ENCODE peak calls at places on chromosomes 4 and X, in four cellular contexts. One of them, this sample, is unnamed.

GRCh38 chr4:153115322-153116100 is 88.7 kb upstream of the TRIM2 start:
- DNase-seq in Peyer's patch: peak; percentile 68
- DNase-seq in SJSA1: peak; percentile 58
- DNase-seq in aorta: peak; percentile 81
- DNase-seq in this sample: no peak

GRCh38 chrX:36434521-36434920 is 515.0 kb downstream of the CFAP47 start:
- DNase-seq in Peyer's patch: no peak
- DNase-seq in SJSA1: no peak
- DNase-seq in aorta: no peak
- DNase-seq in this sample: no peak

GRCh38 chr4:153058668-153059060 is 122.5 kb downstream of the FHDC1 start:
- DNase-seq in Peyer's patch: no peak
- DNase-seq in SJSA1: no peak
- DNase-seq in aorta: no peak
- DNase-seq in this sample: no peak

GRCh38 chrX:71660562-71661416 is 6.6 kb upstream of the LOC101059915 start:
- DNase-seq in Peyer's patch: no peak
- DNase-seq in SJSA1: no peak
- DNase-seq in aorta: no peak
- DNase-seq in this sample: no peak

GRCh38 chrX:9942086-9942485 is 25.1 kb upstream of the CLDN34 start:
- DNase-seq in Peyer's patch: peak; percentile 22
- DNase-seq in SJSA1: peak; percentile 58
- DNase-seq in aorta: no peak
- DNase-seq in this sample: no peak

GRCh38 chr4:53647547-53647946 is 56.3 kb upstream of the LNX1 start:
- DNase-seq in Peyer's patch: no peak
- DNase-seq in SJSA1: no peak
- DNase-seq in aorta: no peak
- DNase-seq in this sample: no peak

GRCh38 chrX:2451456-2452316 is 49.1 kb downstream of the DHRSX start:
- DNase-seq in Peyer's patch: no peak
- DNase-seq in SJSA1: peak; percentile 52
- DNase-seq in aorta: no peak
- DNase-seq in this sample: no peak

GRCh38 chr4:142549248-142549647 is 296.9 kb downstream of the INPP4B start:
- DNase-seq in Peyer's patch: no peak
- DNase-seq in SJSA1: no peak
- DNase-seq in aorta: no peak
- DNase-seq in this sample: no peak

GRCh38 chrX:147602297-147602696 is 309.4 kb upstream of the FMR1 start:
- DNase-seq in Peyer's patch: no peak
- DNase-seq in SJSA1: no peak
- DNase-seq in aorta: no peak
- DNase-seq in this sample: no peak

GRCh38 chr4:106238819-106239420 is 77.1 kb downstream of the TBCK start:
- DNase-seq in Peyer's patch: no peak
- DNase-seq in SJSA1: no peak
- DNase-seq in aorta: no peak
- DNase-seq in this sample: no peak

GRCh38 chr4:138158746-138159297 is 83.3 kb downstream of the SLC7A11 start:
- DNase-seq in Peyer's patch: no peak
- DNase-seq in SJSA1: peak; percentile 38
- DNase-seq in aorta: no peak
- DNase-seq in this sample: no peak

GRCh38 chr4:155666701-155667537 is at the start of gene GUCY1A1:
- DNase-seq in Peyer's patch: no peak
- DNase-seq in SJSA1: no peak
- DNase-seq in aorta: peak; percentile 81
- DNase-seq in this sample: peak; percentile 42

GRCh38 chrX:16869393-16870094 is 618 bp downstream of the RBBP7 start:
- DNase-seq in Peyer's patch: peak; percentile 40
- DNase-seq in SJSA1: peak; percentile 42
- DNase-seq in aorta: no peak
- DNase-seq in this sample: peak; percentile 20

GRCh38 chrX:104972737-104973136 is 247.8 kb downstream of the TEX13A start:
- DNase-seq in Peyer's patch: no peak
- DNase-seq in SJSA1: no peak
- DNase-seq in aorta: no peak
- DNase-seq in this sample: no peak

GRCh38 chr4:112645541-112646329 is 8.8 kb downstream of the LARP7 start:
- DNase-seq in Peyer's patch: no peak
- DNase-seq in SJSA1: no peak
- DNase-seq in aorta: no peak
- DNase-seq in this sample: no peak

GRCh38 chrX:7201481-7201880 is 53.5 kb upstream of the PUDP start:
- DNase-seq in Peyer's patch: no peak
- DNase-seq in SJSA1: no peak
- DNase-seq in aorta: no peak
- DNase-seq in this sample: no peak

GRCh38 chr4:138003248-138003647 is 238.9 kb downstream of the SLC7A11 start:
- DNase-seq in Peyer's patch: no peak
- DNase-seq in SJSA1: no peak
- DNase-seq in aorta: no peak
- DNase-seq in this sample: no peak

GRCh38 chrX:83169683-83170082 is 338.4 kb upstream of the POU3F4 start:
- DNase-seq in Peyer's patch: no peak
- DNase-seq in SJSA1: no peak
- DNase-seq in aorta: no peak
- DNase-seq in this sample: no peak

GRCh38 chr4:78247541-78248285 is 190.6 kb downstream of the FRAS1 start:
- DNase-seq in Peyer's patch: no peak
- DNase-seq in SJSA1: no peak
- DNase-seq in aorta: no peak
- DNase-seq in this sample: no peak

GRCh38 chr4:129092636-129093172 is 635 bp downstream of the SCLT1 start:
- DNase-seq in Peyer's patch: no peak
- DNase-seq in SJSA1: no peak
- DNase-seq in aorta: no peak
- DNase-seq in this sample: no peak

GRCh38 chrX:103584606-103585005 is 709 bp upstream of the TCEAL4 start:
- DNase-seq in Peyer's patch: no peak
- DNase-seq in SJSA1: no peak
- DNase-seq in aorta: no peak
- DNase-seq in this sample: no peak

GRCh38 chr4:123676550-123677229 is 280.1 kb downstream of the SPRY1 start:
- DNase-seq in Peyer's patch: no peak
- DNase-seq in SJSA1: no peak
- DNase-seq in aorta: no peak
- DNase-seq in this sample: no peak

GRCh38 chr4:81538712-81539432 is 67.2 kb upstream of the RASGEF1B start:
- DNase-seq in Peyer's patch: no peak
- DNase-seq in SJSA1: no peak
- DNase-seq in aorta: no peak
- DNase-seq in this sample: no peak

GRCh38 chr4:70722199-70722791 is 531 bp downstream of the RUFY3 start:
- DNase-seq in Peyer's patch: no peak
- DNase-seq in SJSA1: no peak
- DNase-seq in aorta: no peak
- DNase-seq in this sample: no peak

GRCh38 chrX:17743913-17744312 is 6.6 kb downstream of the SCML1 start:
- DNase-seq in Peyer's patch: no peak
- DNase-seq in SJSA1: no peak
- DNase-seq in aorta: no peak
- DNase-seq in this sample: no peak

GRCh38 chrX:23822397-23822796 is 39.4 kb downstream of the SAT1 start:
- DNase-seq in Peyer's patch: no peak
- DNase-seq in SJSA1: no peak
- DNase-seq in aorta: no peak
- DNase-seq in this sample: no peak

GRCh38 chrX:24464836-24465523 is at the start of gene PDK3:
- DNase-seq in Peyer's patch: peak; percentile 86
- DNase-seq in SJSA1: peak; percentile 68
- DNase-seq in aorta: peak; percentile 95
- DNase-seq in this sample: peak; percentile 94

GRCh38 chr4:182212211-182212761 is 30.9 kb upstream of the TENM3 start:
- DNase-seq in Peyer's patch: no peak
- DNase-seq in SJSA1: no peak
- DNase-seq in aorta: no peak
- DNase-seq in this sample: no peak

GRCh38 chrX:11352296-11352741 is 59.1 kb downstream of the AMELX start:
- DNase-seq in Peyer's patch: no peak
- DNase-seq in SJSA1: no peak
- DNase-seq in aorta: no peak
- DNase-seq in this sample: no peak

GRCh38 chr4:70802923-70803605 is 36.6 kb downstream of the GRSF1 start:
- DNase-seq in Peyer's patch: no peak
- DNase-seq in SJSA1: no peak
- DNase-seq in aorta: no peak
- DNase-seq in this sample: no peak

GRCh38 chr4:189840356-189840755 is 100.3 kb upstream of the FRG1 start:
- DNase-seq in Peyer's patch: no peak
- DNase-seq in SJSA1: no peak
- DNase-seq in aorta: no peak
- DNase-seq in this sample: no peak

GRCh38 chr4:169014581-169014980 is 4.5 kb upstream of the CBR4 start:
- DNase-seq in Peyer's patch: no peak
- DNase-seq in SJSA1: no peak
- DNase-seq in aorta: no peak
- DNase-seq in this sample: no peak

GRCh38 chr4:53113433-53114215 is 251.5 kb downstream of the RASL11B start:
- DNase-seq in Peyer's patch: no peak
- DNase-seq in SJSA1: no peak
- DNase-seq in aorta: no peak
- DNase-seq in this sample: no peak

GRCh38 chr4:176758731-176759130 is 34.0 kb downstream of the VEGFC start:
- DNase-seq in Peyer's patch: no peak
- DNase-seq in SJSA1: no peak
- DNase-seq in aorta: no peak
- DNase-seq in this sample: no peak

GRCh38 chrX:94493405-94493804 is 819.4 kb downstream of the FAM133A start:
- DNase-seq in Peyer's patch: no peak
- DNase-seq in SJSA1: no peak
- DNase-seq in aorta: no peak
- DNase-seq in this sample: no peak
- H3K27ac ChIP-seq in Peyer's patch: no peak overlapping the region
- H3K27ac ChIP-seq in SJSA1: no peak overlapping the region
- H3K27ac ChIP-seq in aorta: no peak overlapping the region
- H3K27ac ChIP-seq in this sample: no peak overlapping the region

GRCh38 chr4:3128058-3128457 is 53.6 kb downstream of the HTT start:
- DNase-seq in Peyer's patch: no peak
- DNase-seq in SJSA1: no peak
- DNase-seq in aorta: no peak
- DNase-seq in this sample: no peak

GRCh38 chr4:3130826-3131225 is 56.3 kb downstream of the HTT start:
- DNase-seq in Peyer's patch: no peak
- DNase-seq in SJSA1: no peak
- DNase-seq in aorta: no peak
- DNase-seq in this sample: no peak

GRCh38 chr4:3124070-3124767 is 49.7 kb downstream of the HTT start:
- DNase-seq in Peyer's patch: no peak
- DNase-seq in SJSA1: no peak
- DNase-seq in aorta: no peak
- DNase-seq in this sample: no peak

GRCh38 chr4:3127129-3127528 is 52.6 kb downstream of the HTT start:
- DNase-seq in Peyer's patch: no peak
- DNase-seq in SJSA1: no peak
- DNase-seq in aorta: no peak
- DNase-seq in this sample: no peak

DNA sequence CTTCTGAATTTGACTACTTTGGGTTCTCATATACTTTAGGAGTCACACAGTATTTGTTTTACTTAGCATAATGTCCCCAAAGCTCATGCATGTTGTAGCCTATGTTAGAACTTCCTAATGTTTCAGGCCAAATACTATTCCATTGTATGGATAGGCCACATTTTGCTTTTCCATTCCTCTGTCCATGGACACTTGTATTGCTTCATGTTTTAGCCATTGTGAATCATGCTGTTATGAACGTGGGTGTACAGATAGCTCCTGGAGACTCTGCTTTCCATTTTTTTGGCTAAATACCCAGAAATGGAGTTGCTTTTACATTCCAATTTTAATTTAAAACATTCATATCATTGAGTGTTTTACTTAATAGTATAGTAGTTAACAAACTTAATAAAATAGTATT is 54.5 kb downstream of the HTT start:
- DNase-seq in Peyer's patch: no peak
- DNase-seq in SJSA1: no peak
- DNase-seq in aorta: no peak
- DNase-seq in this sample: no peak
- H3K36me3 ChIP-seq in Peyer's patch: no peaks in the 10 kb centered on the region
- H3K36me3 ChIP-seq in SJSA1: peaks cover 13% of the 10 kb centered on the region
- H3K36me3 ChIP-seq in aorta: peaks cover 25% of the 10 kb centered on the region
- H3K36me3 ChIP-seq in this sample: peaks cover 60% of the 10 kb centered on the region

DNA sequence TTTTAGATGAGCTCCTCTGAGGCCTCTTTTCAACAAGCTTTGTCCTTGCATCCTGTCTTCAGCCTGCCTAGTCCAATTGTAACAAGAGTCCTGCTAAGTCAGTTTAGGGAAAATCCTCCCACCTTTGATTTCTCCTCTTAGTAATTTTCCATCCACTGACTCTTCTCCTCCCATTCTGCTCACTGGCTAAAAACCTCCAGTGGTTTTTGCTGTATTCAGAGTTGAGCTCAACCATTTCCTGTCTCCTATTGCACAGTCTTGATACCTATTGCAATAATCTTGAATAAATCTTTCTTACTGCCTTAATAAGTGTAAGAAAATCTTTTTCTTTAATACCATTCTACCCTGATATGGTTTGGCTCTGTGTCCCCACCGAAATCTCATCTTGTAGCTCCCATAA is 117.8 kb upstream of the ENPP6 start:
- DNase-seq in Peyer's patch: no peak
- DNase-seq in SJSA1: no peak
- DNase-seq in aorta: no peak
- DNase-seq in this sample: no peak
- H3K27ac ChIP-seq in Peyer's patch: no peak overlapping the region
- H3K27ac ChIP-seq in SJSA1: no peak overlapping the region
- H3K27ac ChIP-seq in aorta: no peak overlapping the region
- H3K27ac ChIP-seq in this sample: no peak overlapping the region

DNA sequence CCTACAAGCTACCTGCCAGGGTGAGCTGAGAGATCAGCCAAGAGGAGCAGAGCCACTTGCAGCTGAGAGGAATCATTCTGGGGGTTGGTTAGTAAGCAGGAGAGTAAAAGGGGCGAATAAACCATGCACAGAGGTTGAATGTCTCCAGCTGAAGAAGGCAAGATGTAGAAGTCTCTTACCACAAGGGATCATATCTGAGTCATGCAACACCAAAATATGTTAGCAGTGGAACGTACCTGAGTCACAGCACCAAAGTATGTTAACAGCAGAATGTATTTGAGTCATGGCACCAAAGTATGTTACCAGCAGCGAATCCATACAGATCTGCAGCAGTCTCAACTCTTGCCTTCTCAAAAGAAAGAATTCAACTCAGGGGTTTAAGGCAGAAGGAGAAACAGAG is 29.9 kb downstream of the C4orf51 start:
- DNase-seq in Peyer's patch: no peak
- DNase-seq in SJSA1: no peak
- DNase-seq in aorta: no peak
- DNase-seq in this sample: no peak
- H3K36me3 ChIP-seq in Peyer's patch: no peaks in the 10 kb centered on the region
- H3K36me3 ChIP-seq in SJSA1: no peaks in the 10 kb centered on the region
- H3K36me3 ChIP-seq in aorta: no peaks in the 10 kb centered on the region
- H3K36me3 ChIP-seq in this sample: no peaks in the 10 kb centered on the region

This sample was measured in tibial artery.